ENCODE peak calls at places on chromosomes 3 and 15, in four cellular contexts. J, D, N and L are unnamed samples. For H3K9me3, the result is how much of the 10 kb centered on the place peaks cover.

GRCh38 chr15:70051948-70052633 is 45.6 kb downstream of the TLE3 start:
- DNase-seq in J (no peak), D (no peak), N (no peak), L (no peak)

GRCh38 chr3:183584246-183584913 is 28.9 kb upstream of the KLHL6 start:
- DNase-seq in J (peak), D (peak), N (peak), L (peak)

GRCh38 chr15:39629376-39629775 is 48.5 kb downstream of the THBS1 start:
- DNase-seq in J (no peak), D (no peak), N (peak), L (peak)

GRCh38 chr15:87365221-87365620 is 891.3 kb downstream of the NTRK3 start:
- DNase-seq in J (no peak), D (no peak), N (no peak), L (no peak)

GRCh38 chr15:98905981-98906711 is 101.4 kb downstream of the PGPEP1L start:
- DNase-seq in J (no peak), D (no peak), N (no peak), L (no peak)

GRCh38 chr15:59327942-59328341 is 44.7 kb downstream of the MYO1E start:
- DNase-seq in J (no peak), D (no peak), N (no peak), L (no peak)

GRCh38 chr3:59572106-59572505 is 522.3 kb upstream of the CFAP20DC start:
- DNase-seq in J (no peak), D (no peak), N (no peak), L (no peak)

GRCh38 chr3:12875857-12876451 is 34.6 kb upstream of the RPL32 start:
- DNase-seq in J (no peak), D (no peak), N (peak), L (peak)

GRCh38 chr15:63157891-63158431 is 684 bp upstream of the RPS27L start:
- DNase-seq in J (no peak), D (no peak), N (peak), L (peak)

GRCh38 chr3:70519913-70520659 is 207.6 kb upstream of the MDFIC2 start:
- DNase-seq in J (no peak), D (no peak), N (no peak), L (no peak)

GRCh38 chr15:38558714-38559059 is 5.9 kb downstream of the RASGRP1 start:
- DNase-seq in J (no peak), D (no peak), N (no peak), L (no peak)

GRCh38 chr15:39286706-39287105 is 294.2 kb upstream of the THBS1 start:
- DNase-seq in J (no peak), D (no peak), N (no peak), L (no peak)

GRCh38 chr3:161069441-161070251 is 35.5 kb downstream of the B3GALNT1 start:
- DNase-seq in J (no peak), D (no peak), N (no peak), L (no peak)

GRCh38 chr3:123300056-123300455 is 98.3 kb downstream of the SEC22A start:
- DNase-seq in J (no peak), D (no peak), N (no peak), L (no peak)

GRCh38 chr3:134606033-134607025 is 44.5 kb downstream of the KY start:
- DNase-seq in J (no peak), D (no peak), N (no peak), L (peak)

GRCh38 chr15:85627245-85627935 is 167.3 kb downstream of the KLHL25 start:
- DNase-seq in J (no peak), D (no peak), N (peak), L (no peak)

GRCh38 chr15:85633859-85634258 is 160.9 kb downstream of the KLHL25 start:
- DNase-seq in J (no peak), D (no peak), N (no peak), L (no peak)

GRCh38 chr15:85636351-85636750 is 158.4 kb downstream of the KLHL25 start:
- DNase-seq in J (no peak), D (no peak), N (no peak), L (no peak)

GRCh38 chr15:85632014-85632413 is 162.7 kb downstream of the KLHL25 start:
- DNase-seq in J (no peak), D (no peak), N (no peak), L (no peak)
- H3K27ac ChIP-seq in J (no peak), D (peak), N (no peak), L (no peak)

GRCh38 chr3:158095302-158095997 is 10.8 kb downstream of the SHOX2 start:
- DNase-seq in J (peak), D (no peak), N (no peak), L (no peak)

GRCh38 chr3:158093526-158093925 is 12.7 kb downstream of the SHOX2 start:
- DNase-seq in J (no peak), D (no peak), N (no peak), L (no peak)

GRCh38 chr3:158094917-158095301 is 11.3 kb downstream of the SHOX2 start:
- DNase-seq in J (peak), D (no peak), N (no peak), L (no peak)

GRCh38 chr3:158097141-158097540 is 9.1 kb downstream of the SHOX2 start:
- DNase-seq in J (no peak), D (no peak), N (no peak), L (no peak)

DNA sequence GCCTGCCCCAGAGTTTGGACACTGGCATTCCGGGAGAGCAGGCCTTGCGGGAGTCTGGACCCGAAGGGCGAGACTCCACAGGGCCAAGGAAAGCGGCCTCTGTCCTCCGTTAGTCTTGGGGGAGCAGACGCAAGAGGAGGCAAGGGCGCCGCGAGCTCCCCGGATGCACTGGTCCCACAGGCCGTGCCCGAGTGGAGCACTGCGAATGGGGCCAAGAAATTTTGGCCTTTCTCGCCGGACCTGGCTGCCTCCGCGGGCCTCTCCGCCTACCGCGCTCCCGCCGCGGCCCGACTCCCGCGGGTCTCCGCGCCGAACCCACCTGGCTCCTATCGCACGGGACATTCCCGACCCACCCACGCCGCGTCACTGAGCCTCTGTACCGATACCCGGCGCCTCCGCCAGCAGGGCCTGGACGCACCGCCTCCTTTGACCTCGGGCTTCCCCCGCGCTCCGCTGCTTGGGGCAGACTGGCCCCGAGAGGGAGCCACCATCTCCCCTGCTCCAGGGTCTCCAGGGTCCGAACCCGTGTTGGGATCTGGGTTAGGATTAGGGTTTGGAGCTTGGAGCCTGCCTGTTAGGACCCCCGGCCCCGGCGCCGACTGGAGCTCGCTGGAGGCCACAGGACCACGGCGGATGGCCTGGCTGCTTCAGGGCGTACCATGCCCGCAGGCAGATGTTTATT is 11.8 kb downstream of the SHOX2 start:
- DNase-seq in J (peak), D (no peak), N (no peak), L (no peak)
- H3K4me3 ChIP-seq in J (no peak), D (no peak), N (no peak), L (no peak)

GRCh38 chr3:173761161-173761560 is 363.6 kb downstream of the NLGN1 start:
- DNase-seq in J (no peak), D (no peak), N (no peak), L (no peak)
- H3K9me3 ChIP-seq in J (under half), D (under half), N (under half), L (under half)

GRCh38 chr3:156865732-156866131 is 39.6 kb downstream of the LEKR1 start:
- DNase-seq in J (no peak), D (no peak), N (no peak), L (no peak)
- H3K27ac ChIP-seq in J (no peak), D (no peak), N (no peak), L (no peak)

GRCh38 chr15:88802991-88803240 is 320 bp upstream of the ACAN start:
- DNase-seq in J (no peak), D (no peak), N (no peak), L (no peak)

GRCh38 chr15:88804257-88804656 is 1.0 kb downstream of the ACAN start:
- DNase-seq in J (no peak), D (no peak), N (no peak), L (no peak)

GRCh38 chr15:88803241-88803919 is at the start of gene ACAN:
- DNase-seq in J (peak), D (no peak), N (no peak), L (no peak)

GRCh38 chr15:88803920-88804247 is 648 bp downstream of the ACAN start:
- DNase-seq in J (no peak), D (no peak), N (no peak), L (no peak)

GRCh38 chr15:88802250-88802990 is 816 bp upstream of the ACAN start:
- DNase-seq in J (no peak), D (no peak), N (no peak), L (no peak)
- H3K4me3 ChIP-seq in J (no peak), D (no peak), N (no peak), L (no peak)

GRCh38 chr3:138812806-138813205 is 21.9 kb downstream of the PIK3CB start:
- DNase-seq in J (no peak), D (no peak), N (no peak), L (no peak)
- H3K9me3 ChIP-seq in J (under half), D (under half), N (under half), L (under half)